ENCODE peak calls at places on chromosomes 2 and 18, in five cellular contexts. X, S, J, N and A are unnamed samples.

GRCh38 chr2:3172265-3172935 is 205.2 kb downstream of the EIPR1 start:
- DNase-seq in X (no peak), S (peak), J (no peak), N (no peak), A (no peak)

GRCh38 chr2:72138921-72139381 is 8.7 kb downstream of the CYP26B1 start:
- DNase-seq in N (no peak), X (no peak), J (no peak), S (no peak), A (peak)

GRCh38 chr2:187369471-187369870 is 78.6 kb downstream of the CALCRL start:
- DNase-seq in X (no peak), S (no peak), N (no peak), J (no peak), A (no peak)

GRCh38 chr2:167289651-167290410 is 401.6 kb downstream of the XIRP2 start:
- DNase-seq in J (no peak), N (no peak), X (no peak), S (peak), A (no peak)

GRCh38 chr2:239436076-239436475 is 35.3 kb upstream of the HDAC4 start:
- DNase-seq in X (no peak), N (no peak), J (no peak), S (no peak), A (no peak)

GRCh38 chr2:235833971-235834620 is 334.1 kb downstream of the GBX2 start:
- DNase-seq in X (no peak), N (no peak), J (no peak), S (no peak), A (no peak)

GRCh38 chr2:43011142-43011491 is 215.3 kb downstream of the ZFP36L2 start:
- DNase-seq in N (no peak), J (no peak), S (no peak), X (no peak), A (no peak)

GRCh38 chr18:47775961-47776360 is 154.5 kb downstream of the SMAD2 start:
- DNase-seq in N (no peak), X (no peak), J (no peak), S (no peak), A (no peak)

GRCh38 chr18:46110406-46110805 is 6.2 kb downstream of the HAUS1 start:
- DNase-seq in X (no peak), N (no peak), S (peak), J (no peak), A (no peak)

GRCh38 chr2:230701308-230701707 is 11.3 kb upstream of the CAB39 start:
- DNase-seq in N (no peak), S (no peak), J (no peak), X (no peak), A (no peak)

GRCh38 chr18:76955529-76956170 is 133.3 kb downstream of the ZNF236 start:
- DNase-seq in S (no peak), N (no peak), J (no peak), X (no peak), A (no peak)

GRCh38 chr2:78029392-78029995 is 507.3 kb upstream of the LRRTM4 start:
- DNase-seq in J (no peak), N (no peak), X (no peak), S (peak), A (no peak)

GRCh38 chr2:156748238-156748637 is 312.1 kb downstream of the GPD2 start:
- DNase-seq in J (no peak), S (no peak), X (no peak), N (no peak), A (no peak)

GRCh38 chr2:71789556-71790219 is 336.3 kb downstream of the DYSF start:
- DNase-seq in S (no peak), X (no peak), J (no peak), N (no peak), A (no peak)

GRCh38 chr18:47427951-47428350 is 176.5 kb upstream of the SKOR2 start:
- DNase-seq in X (no peak), S (no peak), N (no peak), J (no peak), A (no peak)

GRCh38 chr2:8597094-8597493 is 84.8 kb upstream of the ID2 start:
- DNase-seq in X (no peak), J (no peak), S (no peak), N (no peak), A (no peak)

GRCh38 chr2:224359569-224359968 is 42.3 kb downstream of the FAM124B start:
- DNase-seq in X (no peak), S (no peak), N (no peak), J (no peak), A (no peak)

GRCh38 chr18:45353530-45353929 is 261.7 kb upstream of the SLC14A2 start:
- DNase-seq in J (no peak), X (no peak), S (peak), N (no peak), A (no peak)

GRCh38 chr18:11658989-11659388 is 30.1 kb upstream of the GNAL start:
- DNase-seq in N (no peak), X (no peak), J (no peak), S (peak), A (no peak)

GRCh38 chr2:199458806-199459285 is 1.1 kb upstream of the SATB2 start:
- DNase-seq in S (peak), N (no peak), J (no peak), X (no peak), A (no peak)